ENCODE peak calls at places on chromosomes 7 and 10, in six cellular contexts. B is A549, P is IMR-90, A is H1, Y is K562, I is SK-N-SH. G is an unnamed sample.

GRCh38 chr7:129394982-129395906 is 39.0 kb upstream of the STRIP2 start:
- DNase-seq in B (no peak), P (no peak), A (no peak), Y (no peak), I (no peak), G (no peak)

GRCh38 chr10:88553116-88553752 is 29.9 kb downstream of the RNLS start:
- DNase-seq in B (peak), P (peak), A (no peak), Y (peak), I (peak), G (peak)

GRCh38 chr10:114179148-114179547 is at the start of gene TDRD1:
- DNase-seq in B (no peak), P (no peak), A (peak), Y (no peak), I (no peak), G (no peak)

GRCh38 chr10:2508971-2509605 is 558.3 kb upstream of the PFKP start:
- DNase-seq in B (no peak), P (peak), A (no peak), Y (no peak), I (no peak), G (no peak)

GRCh38 chr7:30926323-30926722 is 14.7 kb downstream of the AQP1 start:
- DNase-seq in B (no peak), P (no peak), A (peak), Y (peak), I (peak), G (no peak)

GRCh38 chr7:42739591-42739990 is 172.3 kb downstream of the C7orf25 start:
- DNase-seq in B (no peak), P (no peak), A (no peak), Y (no peak), I (no peak), G (no peak)

GRCh38 chr7:155524018-155524556 is 22.3 kb downstream of the CNPY1 start:
- DNase-seq in B (no peak), P (no peak), A (no peak), Y (no peak), I (no peak), G (no peak)

GRCh38 chr10:132774179-132774904 is 11.6 kb downstream of the NKX6-2 start:
- DNase-seq in B (no peak), P (no peak), A (no peak), Y (no peak), I (no peak), G (no peak)

GRCh38 chr7:47239034-47239433 is 342.9 kb downstream of the TNS3 start:
- DNase-seq in B (no peak), P (no peak), A (no peak), Y (no peak), I (no peak), G (no peak)

GRCh38 chr10:121662945-121663917 is 65.0 kb upstream of the FGFR2 start:
- DNase-seq in B (peak), P (no peak), A (peak), Y (peak), I (peak), G (no peak)

GRCh38 chr7:128777156-128778123 is 1.8 kb upstream of the OPN1SW start:
- DNase-seq in B (no peak), P (peak), A (no peak), Y (peak), I (no peak), G (no peak)

GRCh38 chr10:89330537-89330936 is 2.7 kb downstream of the IFIT3 start:
- DNase-seq in B (no peak), P (no peak), A (no peak), Y (no peak), I (no peak), G (no peak)

GRCh38 chr10:30170814-30171213 is 111.4 kb upstream of the JCAD start:
- DNase-seq in B (no peak), P (peak), A (no peak), Y (no peak), I (no peak), G (no peak)

GRCh38 chr10:10658157-10658556 is 359.5 kb upstream of the CELF2 start:
- DNase-seq in B (no peak), P (peak), A (no peak), Y (no peak), I (no peak), G (no peak)

GRCh38 chr10:42790835-42791234 is 8.2 kb downstream of the BMS1 start:
- DNase-seq in B (no peak), P (peak), A (no peak), Y (no peak), I (no peak), G (no peak)

GRCh38 chr7:33781796-33782195 is 123.5 kb upstream of the BMPER start:
- DNase-seq in B (no peak), P (no peak), A (no peak), Y (no peak), I (no peak), G (no peak)

GRCh38 chr10:18542832-18543231 is 108.6 kb downstream of the NSUN6 start:
- DNase-seq in B (no peak), P (peak), A (no peak), Y (no peak), I (no peak), G (no peak)

GRCh38 chr7:25093268-25093802 is 31.7 kb downstream of the CYCS start:
- DNase-seq in B (peak), P (peak), A (peak), Y (peak), I (peak), G (no peak)

GRCh38 chr7:127393370-127394058 is 1.0 kb upstream of the ZNF800 start:
- DNase-seq in B (no peak), P (no peak), A (peak), Y (no peak), I (peak), G (no peak)

GRCh38 chr7:148941598-148942280 is 57.6 kb upstream of the EZH2 start:
- DNase-seq in B (peak), P (peak), A (peak), Y (peak), I (peak), G (no peak)

GRCh38 chr7:115477193-115477651 is 553.3 kb downstream of the TFEC start:
- DNase-seq in B (no peak), P (no peak), A (peak), Y (no peak), I (no peak), G (no peak)

GRCh38 chr10:132389631-132390454 is 7.2 kb upstream of the PWWP2B start:
- DNase-seq in B (no peak), P (no peak), A (no peak), Y (no peak), I (no peak), G (no peak)

GRCh38 chr7:158285383-158285770 is 302.2 kb downstream of the PTPRN2 start:
- DNase-seq in B (no peak), P (no peak), A (peak), Y (no peak), I (no peak), G (no peak)

GRCh38 chr10:124599588-124600050 is 138.0 kb downstream of the LHPP start:
- DNase-seq in B (no peak), P (no peak), A (no peak), Y (no peak), I (no peak), G (no peak)

GRCh38 chr10:124892031-124892430 is 49.9 kb upstream of the ZRANB1 start:
- DNase-seq in B (no peak), P (no peak), A (no peak), Y (no peak), I (no peak), G (no peak)

DNA sequence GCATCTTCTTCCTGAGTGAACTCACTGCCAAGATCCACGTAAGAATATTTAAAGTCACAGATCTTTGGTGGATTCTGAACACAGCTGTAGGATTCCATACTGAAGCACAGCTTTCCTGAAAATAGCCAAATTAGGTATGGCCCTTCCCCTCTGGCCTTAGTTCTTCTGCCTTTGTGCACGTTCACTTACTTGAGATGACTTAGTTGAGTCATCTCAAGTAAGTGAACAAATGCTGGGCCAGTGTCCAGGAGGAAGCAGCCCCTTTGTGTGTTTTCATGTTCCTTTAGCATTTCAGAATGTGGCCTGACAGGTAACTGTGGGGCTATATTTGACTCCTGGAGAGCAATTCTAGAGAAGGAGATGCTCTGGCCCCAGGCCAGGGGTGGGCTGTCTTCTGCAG is 51.5 kb downstream of the CCNY start:
- DNase-seq in B (no peak), P (peak), A (no peak), Y (no peak), I (no peak), G (peak)
- TF ChIP-seq RFX5 in B (no peak), P (no peak), A (no peak), Y (no peak), I (no peak), G (no peak)

GRCh38 chr7:43905954-43906326 is 456 bp downstream of the URGCP start:
- DNase-seq in B (peak), P (peak), A (peak), Y (peak), I (peak), G (no peak)
- TF ChIP-seq RAD21 in B (no peak), P (no peak), A (no peak), Y (no peak), I (no peak), G (no peak)

DNA sequence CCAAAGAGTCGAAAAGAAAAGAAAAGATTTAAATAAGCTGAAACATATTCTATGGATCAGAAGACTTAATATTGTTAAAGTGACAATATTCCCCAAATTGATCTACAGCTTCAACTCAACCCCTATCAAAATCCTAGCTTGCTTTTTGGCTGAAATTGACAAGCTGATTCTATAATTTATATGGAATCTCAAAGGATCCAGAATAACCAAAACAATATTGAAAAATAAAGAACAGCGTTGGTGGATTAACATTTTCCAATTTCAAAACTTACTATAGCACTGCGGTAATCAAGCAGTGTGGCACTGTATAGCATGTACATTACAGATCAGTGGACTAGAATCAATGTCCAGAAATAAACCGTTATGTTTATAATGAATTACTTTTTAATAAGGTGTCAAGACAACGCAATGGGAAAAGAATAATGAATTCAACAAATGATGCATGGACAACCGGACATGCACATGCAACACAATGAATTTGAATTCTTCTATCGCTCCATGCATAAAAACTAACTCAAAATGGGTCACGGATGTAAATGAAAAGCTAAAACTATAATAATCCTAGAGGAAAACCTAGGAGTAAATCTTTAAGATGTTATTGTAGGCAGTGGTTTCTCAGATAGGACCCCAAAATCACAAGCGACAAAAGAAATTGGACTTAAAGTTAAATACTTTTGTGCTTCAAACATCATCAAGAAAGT is 1.6 kb upstream of the ALOX5 start:
- DNase-seq in B (no peak), P (no peak), A (no peak), Y (no peak), I (no peak), G (no peak)
- H3K4me2 ChIP-seq in B (no peak), P (no peak), A (peak), Y (no peak), I (no peak), G (peak)

GRCh38 chr10:97718659-97719142 is 5.2 kb downstream of the MARVELD1 start:
- DNase-seq in B (peak), P (no peak), A (no peak), Y (no peak), I (peak), G (no peak)
- TF ChIP-seq RFX5 in B (no peak), P (no peak), A (no peak), Y (no peak), I (no peak), G (no peak)